ENCODE peak calls at places on chromosomes 5 and 9, in nine cellular contexts. P is heart left ventricle, Q is adrenal gland, V is OCI-LY7, D is prostate gland, L is right lobe of liver, F is stomach, M is vagina, H is upper lobe of right lung. E is an unnamed sample. For H3K36me3, the result is how much of the 10 kb centered on the place peaks cover.

GRCh38 chr5:181217111-181217804 is 5.8 kb upstream of the TRIM41 start:
- DNase-seq in V (peak), L (no peak), M (no peak), F (peak), D (no peak), Q (peak), H (peak), P (no peak), E (no peak)

GRCh38 chr5:218457-219289 is 553 bp downstream of the SDHA start:
- DNase-seq in M (no peak), V (peak), H (peak), F (peak), P (peak), D (peak), L (peak), Q (peak), E (no peak)

GRCh38 chr5:78886650-78887230 is 98.4 kb downstream of the ARSB start:
- DNase-seq in P (no peak), F (no peak), D (no peak), H (no peak), L (no peak), Q (no peak), M (no peak), V (peak), E (no peak)

GRCh38 chr9:5438301-5439162 is 807 bp upstream of the PLGRKT start:
- DNase-seq in D (no peak), L (no peak), P (no peak), V (peak), M (no peak), F (no peak), H (no peak), Q (peak), E (no peak)

GRCh38 chr9:82548030-82548429 is 514.9 kb downstream of the RASEF start:
- DNase-seq in Q (no peak), V (no peak), H (no peak), L (no peak), D (peak), M (no peak), F (no peak), P (no peak), E (no peak)

GRCh38 chr5:142108432-142109355 is at the start of gene NDFIP1:
- DNase-seq in H (peak), D (peak), F (peak), P (peak), M (peak), Q (peak), L (peak), V (peak), E (no peak)

GRCh38 chr5:88675758-88676636 is 207.0 kb downstream of the MEF2C start:
- DNase-seq in H (peak), F (no peak), Q (peak), P (no peak), L (no peak), M (no peak), V (peak), D (no peak), E (no peak)

GRCh38 chr9:125255781-125256391 is 5.7 kb upstream of the GAPVD1 start:
- DNase-seq in D (peak), H (no peak), F (no peak), P (no peak), L (no peak), M (no peak), Q (no peak), V (peak), E (no peak)

GRCh38 chr5:122713026-122713425 is 61.9 kb upstream of the SNX2 start:
- DNase-seq in D (no peak), F (no peak), H (no peak), L (no peak), M (no peak), P (no peak), V (no peak), Q (no peak), E (no peak)

GRCh38 chr5:136526021-136526420 is 160.7 kb upstream of the TRPC7 start:
- DNase-seq in Q (no peak), F (no peak), V (no peak), H (no peak), D (no peak), L (no peak), M (no peak), P (no peak), E (no peak)

GRCh38 chr9:70865471-70865870 is 255.9 kb downstream of the TRPM3 start:
- DNase-seq in L (no peak), F (no peak), V (no peak), H (no peak), Q (no peak), D (no peak), M (no peak), P (no peak), E (no peak)

GRCh38 chr5:142006363-142007236 is 6.2 kb downstream of the GNPDA1 start:
- DNase-seq in P (no peak), M (no peak), F (no peak), H (no peak), V (no peak), D (no peak), Q (no peak), L (no peak), E (no peak)

GRCh38 chr9:93818795-93819472 is 136.2 kb downstream of the BARX1 start:
- DNase-seq in D (no peak), H (peak), Q (no peak), L (peak), M (peak), V (no peak), P (no peak), F (no peak), E (no peak)

GRCh38 chr5:177605078-177605477 is 5.1 kb downstream of the B4GALT7 start:
- DNase-seq in Q (no peak), P (no peak), H (no peak), D (no peak), L (peak), M (no peak), V (no peak), F (no peak), E (no peak)

GRCh38 chr5:174491761-174492350 is 232.5 kb upstream of the MSX2 start:
- DNase-seq in D (peak), P (no peak), H (no peak), V (no peak), M (no peak), Q (no peak), F (no peak), L (no peak), E (no peak)

GRCh38 chr9:27572918-27573698 is at the start of gene C9orf72:
- DNase-seq in F (peak), Q (peak), H (peak), P (peak), V (peak), L (peak), D (peak), M (peak), E (no peak)

GRCh38 chr5:65742565-65743231 is 20.7 kb downstream of the NLN start:
- DNase-seq in F (no peak), H (no peak), L (no peak), V (peak), D (no peak), Q (no peak), P (no peak), M (no peak), E (no peak)

GRCh38 chr5:154202379-154203260 is 12.1 kb downstream of the GALNT10 start:
- DNase-seq in F (peak), V (no peak), H (no peak), L (no peak), Q (no peak), D (no peak), M (no peak), P (no peak), E (no peak)

GRCh38 chr5:148248894-148249293 is 10.6 kb downstream of the MARCOL start:
- DNase-seq in D (no peak), M (no peak), P (no peak), Q (no peak), V (no peak), L (no peak), F (no peak), H (no peak), E (no peak)

GRCh38 chr9:136341769-136342168 is 14.4 kb downstream of the GPSM1 start:
- DNase-seq in H (no peak), F (no peak), L (no peak), P (no peak), V (no peak), M (no peak), D (no peak), Q (no peak), E (no peak)

GRCh38 chr9:136343884-136344269 is 16.5 kb downstream of the GPSM1 start:
- DNase-seq in H (no peak), Q (no peak), D (no peak), P (no peak), F (no peak), V (no peak), L (no peak), M (no peak), E (no peak)

GRCh38 chr9:136342191-136343120 is 15.1 kb downstream of the GPSM1 start:
- DNase-seq in Q (peak), P (peak), D (peak), M (no peak), L (peak), V (peak), F (peak), H (peak), E (no peak)

GRCh38 chr9:136344544-136345280 is 17.4 kb downstream of the GPSM1 start:
- DNase-seq in F (no peak), D (no peak), P (no peak), V (no peak), Q (no peak), H (no peak), M (no peak), L (no peak), E (no peak)

DNA sequence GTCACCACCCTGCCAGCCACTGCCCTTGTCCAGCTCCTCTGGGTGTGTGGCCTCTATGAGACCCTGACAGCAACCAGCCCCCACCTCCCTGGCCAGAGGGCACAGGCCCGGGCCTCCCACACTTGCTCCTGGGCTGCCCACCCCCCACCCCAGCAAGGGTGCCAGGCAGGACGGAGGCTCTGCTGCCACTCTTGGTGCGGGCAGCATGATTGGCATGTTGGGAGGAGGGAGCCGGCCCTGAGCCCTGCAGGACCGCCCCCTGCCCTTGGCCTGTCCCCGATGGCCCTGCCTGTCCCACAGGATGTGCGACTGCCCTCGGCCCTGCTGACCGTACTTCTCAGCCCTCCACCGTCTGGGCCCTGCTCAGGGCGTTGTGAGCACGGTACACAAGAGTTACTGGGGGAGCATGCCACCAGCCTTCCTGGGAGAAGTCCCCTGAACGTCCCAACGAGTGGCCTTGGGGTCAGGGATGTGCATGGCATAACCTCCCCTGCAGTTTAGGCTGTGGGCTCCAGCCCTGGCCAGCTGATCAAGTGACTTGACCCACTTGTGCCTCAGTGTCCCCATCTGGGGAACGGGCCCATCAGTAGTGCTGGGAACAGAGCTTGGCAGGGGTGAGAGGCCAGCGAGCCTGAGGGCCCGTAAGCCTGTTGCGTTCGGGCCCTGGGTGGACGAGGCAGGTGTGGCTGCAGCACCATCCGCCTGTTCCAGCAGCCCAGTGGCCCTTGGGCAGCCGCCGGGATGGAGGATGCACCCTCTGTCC is 16.0 kb downstream of the GPSM1 start:
- DNase-seq in H (no peak), F (peak), Q (peak), M (no peak), D (no peak), L (peak), V (no peak), P (peak), E (no peak)
- H3K4me3 ChIP-seq in H (no peak), F (peak), Q (no peak), M (peak), D (no peak), L (no peak), V (peak), P (peak), E (no peak)

GRCh38 chr9:99820330-99821186 is 1.1 kb upstream of the NR4A3 start:
- DNase-seq in M (peak), L (peak), Q (peak), F (peak), V (peak), P (peak), H (peak), D (peak), E (no peak)

GRCh38 chr9:99818439-99818992 is 3.2 kb upstream of the NR4A3 start:
- DNase-seq in V (peak), P (no peak), M (no peak), F (no peak), L (no peak), Q (no peak), D (no peak), H (no peak), E (no peak)

GRCh38 chr9:99819123-99819483 is 2.6 kb upstream of the NR4A3 start:
- DNase-seq in D (no peak), P (no peak), M (no peak), H (no peak), Q (no peak), L (no peak), V (no peak), F (no peak), E (no peak)

GRCh38 chr9:99821187-99822095 is at the start of gene NR4A3:
- DNase-seq in V (peak), H (peak), Q (peak), F (peak), M (peak), D (peak), L (peak), P (peak), E (peak)

GRCh38 chr9:99819484-99820329 is 2.0 kb upstream of the NR4A3 start:
- DNase-seq in D (peak), Q (peak), V (peak), H (peak), L (peak), P (peak), F (peak), M (peak), E (peak)
- TF ChIP-seq CTCF in D (no peak), Q (no peak), V (no peak), H (no peak), L (no peak), P (no peak), F (no peak), M (peak), E (peak)

GRCh38 chr9:35717132-35717870 is 14.7 kb downstream of the TLN1 start:
- DNase-seq in M (no peak), L (no peak), P (no peak), V (no peak), H (no peak), D (no peak), Q (no peak), F (no peak), E (no peak)
- H3K36me3 ChIP-seq in M (under half), L (half or more), P (half or more), V (half or more), H (half or more), D (half or more), Q (under half), F (half or more), E (under half)

GRCh38 chr9:133938086-133938485 is 54.0 kb downstream of the VAV2 start:
- DNase-seq in P (no peak), M (no peak), Q (no peak), F (no peak), V (no peak), H (no peak), D (no peak), L (no peak), E (no peak)

GRCh38 chr9:133937120-133937519 is 55.0 kb downstream of the VAV2 start:
- DNase-seq in L (no peak), V (no peak), F (no peak), D (no peak), P (no peak), M (no peak), Q (no peak), H (no peak), E (no peak)

GRCh38 chr9:133933426-133934026 is 58.6 kb downstream of the VAV2 start:
- DNase-seq in P (no peak), L (no peak), H (no peak), F (no peak), Q (no peak), D (no peak), V (no peak), M (no peak), E (no peak)

GRCh38 chr9:133934512-133935221 is 57.5 kb downstream of the VAV2 start:
- DNase-seq in L (no peak), M (no peak), F (no peak), H (no peak), P (peak), V (no peak), D (no peak), Q (no peak), E (no peak)

GRCh38 chr9:133935328-133936040 is 56.6 kb downstream of the VAV2 start:
- DNase-seq in L (peak), F (peak), M (no peak), D (no peak), H (no peak), P (peak), Q (peak), V (no peak), E (peak)
- H3K4me3 ChIP-seq in L (no peak), F (no peak), M (no peak), D (no peak), H (no peak), P (no peak), Q (no peak), V (no peak), E (no peak)

DNA sequence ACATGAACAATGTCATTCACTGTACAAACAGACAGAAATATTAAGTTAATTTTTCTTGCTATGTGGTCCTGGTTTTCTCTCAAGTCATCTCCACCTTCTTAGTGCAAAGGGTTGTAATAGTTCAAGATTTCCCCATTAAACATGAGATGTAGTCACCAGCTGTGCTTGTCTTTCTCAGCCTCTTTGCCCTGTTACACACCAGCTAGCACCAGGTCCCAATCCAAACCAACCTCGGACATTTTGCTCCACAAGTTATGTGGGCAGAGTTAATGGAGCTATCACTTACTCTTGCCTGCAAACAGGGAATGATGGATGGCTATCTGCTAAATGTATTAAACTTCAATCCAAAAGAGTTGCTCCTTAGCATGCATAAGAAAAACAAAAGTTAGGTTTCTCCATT is 328.0 kb downstream of the TLE1 start:
- DNase-seq in M (no peak), V (no peak), P (no peak), D (no peak), Q (no peak), H (no peak), L (no peak), F (no peak), E (no peak)
- TF ChIP-seq CTCF in M (no peak), V (no peak), P (no peak), D (no peak), Q (no peak), H (no peak), L (no peak), F (no peak), E (no peak)

DNA sequence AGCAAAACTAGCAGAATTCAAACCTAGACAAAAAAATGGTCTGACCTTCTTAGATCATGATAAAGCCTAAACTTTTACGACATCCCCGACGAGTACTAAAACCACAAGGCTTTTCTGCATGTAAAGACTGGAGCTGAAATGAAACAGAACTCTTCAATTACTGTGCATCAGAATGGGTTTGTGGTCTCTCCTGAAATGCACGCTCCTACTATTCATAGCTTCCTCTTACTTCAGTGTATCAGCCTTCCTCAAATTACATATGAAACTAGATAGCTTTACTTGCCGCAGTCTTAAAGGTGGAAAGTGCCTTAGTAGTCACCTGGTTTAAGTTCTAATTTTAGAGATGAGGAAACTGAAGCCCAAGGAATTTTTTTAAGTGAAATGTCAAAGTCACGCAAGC is 24.6 kb upstream of the MED10 start:
- DNase-seq in H (no peak), Q (no peak), V (no peak), P (no peak), D (no peak), M (no peak), L (no peak), F (no peak), E (no peak)
- H3K36me3 ChIP-seq in H (under half), Q (under half), V (under half), P (under half), D (under half), M (under half), L (under half), F (under half), E (under half)

DNA sequence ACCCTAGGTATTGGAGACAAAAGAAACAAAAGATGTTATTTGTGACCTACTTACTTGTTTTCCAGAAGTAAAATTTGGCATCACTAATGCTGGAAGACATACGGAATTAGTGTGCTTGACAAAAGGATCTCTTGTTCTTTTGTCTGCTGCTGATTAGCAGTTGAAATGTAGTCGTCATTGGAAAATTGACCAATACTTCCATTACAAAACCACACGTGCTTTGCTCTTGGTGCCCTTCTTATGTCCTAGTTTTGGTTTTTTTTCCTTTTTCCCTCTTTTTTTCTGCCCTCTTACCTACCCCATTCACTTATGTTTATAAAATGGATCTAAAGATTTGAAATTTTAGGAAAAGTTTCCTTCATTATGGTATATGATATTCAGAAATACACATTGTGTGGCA is 197.4 kb downstream of the FER start:
- DNase-seq in L (no peak), Q (no peak), H (no peak), M (no peak), F (no peak), D (no peak), P (no peak), V (no peak), E (no peak)
- H3K4me3 ChIP-seq in L (no peak), Q (no peak), H (no peak), M (no peak), F (no peak), D (no peak), P (no peak), V (no peak), E (no peak)

E was measured in kidney epithelial cell.